ENCODE peak calls at places on chromosomes 7 and 10, in nine cellular contexts. B is hepatocyte; C is heart right ventricle; K is effector memory CD4-positive, alpha-beta T cell; W is testis; Z is caudate nucleus; S is RWPE1; T is GM23248; X is CD8-positive, alpha-beta memory T cell. R is an unnamed sample.

GRCh38 chr7:156985101-156985967 is 25.1 kb downstream of the MNX1 start:
- DNase-seq in B (no peak), C (no peak), K (no peak), W (no peak), Z (no peak), S (no peak), T (no peak), X (no peak), R (no peak)

GRCh38 chr10:132192076-132192975 is 5.6 kb downstream of the DPYSL4 start:
- DNase-seq in B (no peak), C (no peak), K (no peak), W (no peak), Z (no peak), S (no peak), T (no peak), X (peak), R (no peak)

GRCh38 chr7:23491502-23491901 is 21.2 kb upstream of the IGF2BP3 start:
- DNase-seq in B (no peak), C (no peak), K (no peak), W (no peak), Z (no peak), S (no peak), T (no peak), X (no peak), R (no peak)

GRCh38 chr10:128751851-128752250 is 625.6 kb upstream of the MKI67 start:
- DNase-seq in B (no peak), C (no peak), K (no peak), W (no peak), Z (no peak), S (no peak), T (no peak), X (no peak), R (no peak)

GRCh38 chr10:50622497-50623298 is 1.1 kb downstream of the SGMS1 start:
- DNase-seq in B (peak), C (peak), K (peak), W (peak), Z (peak), S (peak), T (peak), X (peak), R (no peak)

GRCh38 chr10:89086801-89087513 is 96.4 kb downstream of the FAS start:
- DNase-seq in B (no peak), C (peak), K (no peak), W (peak), Z (no peak), S (no peak), T (peak), X (no peak), R (no peak)

GRCh38 chr7:137772221-137772620 is 74.6 kb downstream of the DGKI start:
- DNase-seq in B (no peak), C (no peak), K (no peak), W (no peak), Z (no peak), S (no peak), T (peak), X (no peak), R (no peak)

GRCh38 chr7:153567426-153567825 is 484.8 kb upstream of the DPP6 start:
- DNase-seq in B (no peak), C (peak), K (no peak), W (peak), Z (no peak), S (no peak), T (no peak), X (no peak), R (no peak)

GRCh38 chr10:11604742-11605650 is 6.5 kb downstream of the USP6NL start:
- DNase-seq in B (no peak), C (no peak), K (no peak), W (no peak), Z (no peak), S (no peak), T (no peak), X (no peak), R (no peak)

GRCh38 chr10:101067356-101068083 is 5.7 kb downstream of the KAZALD1 start:
- DNase-seq in B (peak), C (peak), K (peak), W (peak), Z (peak), S (peak), T (peak), X (peak), R (no peak)

GRCh38 chr7:128799451-128799850 is 7.7 kb downstream of the CCDC136 start:
- DNase-seq in B (no peak), C (no peak), K (no peak), W (no peak), Z (no peak), S (no peak), T (no peak), X (no peak), R (no peak)

GRCh38 chr10:42242135-42242805 is 396.1 kb downstream of the ZNF33B start:
- DNase-seq in B (no peak), C (no peak), K (no peak), W (peak), Z (no peak), S (no peak), T (no peak), X (no peak), R (no peak)

GRCh38 chr7:44232900-44233715 is 32.3 kb downstream of the YKT6 start:
- DNase-seq in B (no peak), C (no peak), K (no peak), W (no peak), Z (no peak), S (no peak), T (no peak), X (no peak), R (no peak)

GRCh38 chr10:14240253-14241189 is 90.2 kb downstream of the FRMD4A start:
- DNase-seq in B (no peak), C (no peak), K (no peak), W (no peak), Z (no peak), S (no peak), T (peak), X (no peak), R (no peak)

GRCh38 chr10:27312854-27313253 is 72.3 kb upstream of the ACBD5 start:
- DNase-seq in B (no peak), C (no peak), K (no peak), W (no peak), Z (no peak), S (no peak), T (no peak), X (no peak), R (no peak)

GRCh38 chr10:84097787-84098353 is 41.4 kb upstream of the GHITM start:
- DNase-seq in B (peak), C (no peak), K (no peak), W (no peak), Z (no peak), S (no peak), T (peak), X (no peak), R (no peak)

GRCh38 chr7:12635830-12636229 is 51.6 kb upstream of the ARL4A start:
- DNase-seq in B (no peak), C (no peak), K (no peak), W (no peak), Z (no peak), S (peak), T (peak), X (no peak), R (no peak)

GRCh38 chr7:142566291-142566690 is 183.0 kb upstream of the PRSS1 start:
- DNase-seq in B (no peak), C (no peak), K (no peak), W (no peak), Z (no peak), S (no peak), T (no peak), X (no peak), R (no peak)

GRCh38 chr10:66215005-66215404 is 710.8 kb upstream of the LRRTM3 start:
- DNase-seq in B (peak), C (no peak), K (no peak), W (peak), Z (no peak), S (no peak), T (peak), X (no peak), R (no peak)

GRCh38 chr10:114779803-114780609 is 41.6 kb upstream of the FHIP2A start:
- DNase-seq in B (peak), C (no peak), K (no peak), W (no peak), Z (no peak), S (peak), T (peak), X (no peak), R (peak)

GRCh38 chr10:21069929-21070363 is 172.8 kb upstream of the NEBL start:
- DNase-seq in B (peak), C (no peak), K (no peak), W (no peak), Z (no peak), S (no peak), T (no peak), X (no peak), R (no peak)

GRCh38 chr7:4273566-4274230 is 408.4 kb upstream of the FOXK1 start:
- DNase-seq in B (no peak), C (no peak), K (no peak), W (no peak), Z (no peak), S (no peak), T (no peak), X (no peak), R (no peak)

GRCh38 chr10:91944880-91945630 is 21.5 kb downstream of the BTAF1 start:
- DNase-seq in B (no peak), C (no peak), K (no peak), W (no peak), Z (no peak), S (no peak), T (peak), X (no peak), R (no peak)

GRCh38 chr7:134298902-134299683 is 17.6 kb downstream of the SLC35B4 start:
- DNase-seq in B (peak), C (peak), K (no peak), W (no peak), Z (peak), S (no peak), T (no peak), X (no peak), R (no peak)

GRCh38 chr7:11935905-11936304 is 103.9 kb upstream of the THSD7A start:
- DNase-seq in B (no peak), C (no peak), K (no peak), W (no peak), Z (no peak), S (no peak), T (no peak), X (no peak), R (no peak)

GRCh38 chr7:144439717-144440116 is 36.2 kb upstream of the NOBOX start:
- DNase-seq in B (peak), C (no peak), K (no peak), W (no peak), Z (no peak), S (no peak), T (no peak), X (no peak), R (no peak)

GRCh38 chr7:127629268-127629854 is 11.4 kb upstream of the PAX4 start:
- DNase-seq in B (peak), C (no peak), K (no peak), W (peak), Z (no peak), S (peak), T (no peak), X (peak), R (no peak)

GRCh38 chr7:135959655-135960363 is 17.4 kb downstream of the MTPN start:
- DNase-seq in B (no peak), C (no peak), K (no peak), W (no peak), Z (no peak), S (no peak), T (no peak), X (no peak), R (no peak)

GRCh38 chr10:22997102-22997501 is 69.2 kb downstream of the ARMC3 start:
- DNase-seq in B (no peak), C (no peak), K (no peak), W (no peak), Z (peak), S (no peak), T (peak), X (no peak), R (no peak)

GRCh38 chr10:47348138-47348651 is at the start of gene RBP3:
- DNase-seq in B (no peak), C (no peak), K (no peak), W (no peak), Z (no peak), S (no peak), T (no peak), X (no peak), R (no peak)

GRCh38 chr10:96995851-96996250 is 163.8 kb downstream of the LCOR start:
- DNase-seq in B (no peak), C (no peak), K (no peak), W (no peak), Z (no peak), S (no peak), T (no peak), X (no peak), R (peak)

GRCh38 chr7:128387216-128387615 is 22.6 kb downstream of the IMPDH1 start:
- DNase-seq in B (no peak), C (no peak), K (no peak), W (no peak), Z (no peak), S (no peak), T (no peak), X (no peak), R (no peak)

GRCh38 chr10:13550813-13551212 is 22.0 kb upstream of the BEND7 start:
- DNase-seq in B (no peak), C (no peak), K (no peak), W (no peak), Z (no peak), S (no peak), T (no peak), X (no peak), R (no peak)

GRCh38 chr7:867001-867405 is 9.4 kb upstream of the GET4 start:
- DNase-seq in B (no peak), C (peak), K (no peak), W (peak), Z (peak), S (peak), T (peak), X (no peak), R (no peak)

GRCh38 chr7:869348-869747 is 7.0 kb upstream of the GET4 start:
- DNase-seq in B (no peak), C (no peak), K (no peak), W (no peak), Z (no peak), S (no peak), T (no peak), X (no peak), R (no peak)

GRCh38 chr7:867406-868188 is 8.8 kb upstream of the GET4 start:
- DNase-seq in B (no peak), C (peak), K (no peak), W (no peak), Z (no peak), S (peak), T (peak), X (no peak), R (peak)

GRCh38 chr7:865921-866320 is 10.4 kb upstream of the GET4 start:
- DNase-seq in B (no peak), C (no peak), K (no peak), W (no peak), Z (no peak), S (no peak), T (no peak), X (no peak), R (no peak)

GRCh38 chr7:868189-868486 is 8.2 kb upstream of the GET4 start:
- DNase-seq in B (no peak), C (no peak), K (no peak), W (no peak), Z (no peak), S (no peak), T (peak), X (no peak), R (no peak)
- H3K27ac ChIP-seq in B (no peak), C (peak), K (no peak), W (no peak), Z (peak), S (peak), T (peak), X (no peak), R (peak)

GRCh38 chr10:18797286-18797685 is 138.1 kb downstream of the ARL5B start:
- DNase-seq in B (no peak), C (no peak), K (no peak), W (no peak), Z (no peak), S (no peak), T (no peak), X (no peak), R (peak)

GRCh38 chr10:18795549-18795948 is 136.3 kb downstream of the ARL5B start:
- DNase-seq in B (no peak), C (no peak), K (no peak), W (no peak), Z (no peak), S (no peak), T (no peak), X (no peak), R (no peak)

DNA sequence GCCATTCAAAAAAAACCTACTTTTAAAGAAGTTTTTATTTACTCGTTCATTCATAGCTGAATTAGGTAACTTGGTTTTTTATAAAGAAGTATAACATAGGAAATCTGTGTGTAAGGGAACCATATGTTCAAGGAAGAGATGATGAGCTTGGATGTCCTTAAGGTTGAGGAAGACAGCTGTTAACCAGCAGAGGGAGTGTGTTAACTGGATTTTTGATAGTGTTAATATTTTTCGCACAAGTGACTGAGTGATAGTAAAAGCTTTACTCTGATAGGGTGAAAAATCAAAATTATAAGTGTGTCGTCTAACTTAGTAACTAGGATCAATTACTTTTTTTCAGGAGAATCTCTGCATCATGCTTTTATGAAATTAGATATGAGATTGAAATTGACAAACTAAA is 134.7 kb downstream of the ARL5B start:
- DNase-seq in B (peak), C (no peak), K (no peak), W (no peak), Z (no peak), S (peak), T (peak), X (no peak), R (no peak)
- H3K27ac ChIP-seq in B (no peak), C (no peak), K (no peak), W (no peak), Z (no peak), S (no peak), T (no peak), X (no peak), R (no peak)

GRCh38 chr7:90274161-90274560 is 29.2 kb downstream of the CFAP69 start:
- DNase-seq in B (no peak), C (no peak), K (no peak), W (no peak), Z (no peak), S (no peak), T (no peak), X (no peak), R (no peak)

GRCh38 chr7:90269163-90269562 is 24.2 kb downstream of the CFAP69 start:
- DNase-seq in B (no peak), C (no peak), K (no peak), W (no peak), Z (no peak), S (no peak), T (no peak), X (no peak), R (no peak)

GRCh38 chr7:90272242-90272641 is 27.3 kb downstream of the CFAP69 start:
- DNase-seq in B (no peak), C (no peak), K (no peak), W (no peak), Z (no peak), S (no peak), T (peak), X (no peak), R (no peak)

GRCh38 chr7:90270431-90271178 is 25.6 kb downstream of the CFAP69 start:
- DNase-seq in B (no peak), C (no peak), K (no peak), W (no peak), Z (no peak), S (no peak), T (no peak), X (no peak), R (no peak)

GRCh38 chr7:90271753-90272152 is 26.8 kb downstream of the CFAP69 start:
- DNase-seq in B (no peak), C (no peak), K (no peak), W (no peak), Z (no peak), S (no peak), T (peak), X (no peak), R (no peak)
- H3K27ac ChIP-seq in B (peak), C (no peak), K (no peak), W (no peak), Z (no peak), S (no peak), T (peak), X (no peak), R (no peak)

GRCh38 chr10:125283831-125284614 is 123.7 kb upstream of the CTBP2 start:
- DNase-seq in B (no peak), C (no peak), K (no peak), W (no peak), Z (no peak), S (no peak), T (no peak), X (no peak), R (no peak)
- H3K27ac ChIP-seq in B (no peak), C (no peak), K (no peak), W (no peak), Z (no peak), S (no peak), T (no peak), X (no peak), R (no peak)

GRCh38 chr7:130345106-130345505 is 490 bp downstream of the CPA5 start:
- DNase-seq in B (no peak), C (no peak), K (no peak), W (no peak), Z (no peak), S (no peak), T (no peak), X (no peak), R (no peak)

GRCh38 chr7:130344248-130344866 is at the start of gene CPA5:
- DNase-seq in B (no peak), C (no peak), K (no peak), W (no peak), Z (no peak), S (no peak), T (no peak), X (no peak), R (no peak)

GRCh38 chr7:130345725-130346124 is 1.1 kb downstream of the CPA5 start:
- DNase-seq in B (no peak), C (no peak), K (no peak), W (no peak), Z (no peak), S (no peak), T (no peak), X (no peak), R (no peak)

GRCh38 chr7:130341882-130342281 is 2.7 kb upstream of the CPA5 start:
- DNase-seq in B (no peak), C (no peak), K (no peak), W (no peak), Z (no peak), S (no peak), T (no peak), X (no peak), R (no peak)

DNA sequence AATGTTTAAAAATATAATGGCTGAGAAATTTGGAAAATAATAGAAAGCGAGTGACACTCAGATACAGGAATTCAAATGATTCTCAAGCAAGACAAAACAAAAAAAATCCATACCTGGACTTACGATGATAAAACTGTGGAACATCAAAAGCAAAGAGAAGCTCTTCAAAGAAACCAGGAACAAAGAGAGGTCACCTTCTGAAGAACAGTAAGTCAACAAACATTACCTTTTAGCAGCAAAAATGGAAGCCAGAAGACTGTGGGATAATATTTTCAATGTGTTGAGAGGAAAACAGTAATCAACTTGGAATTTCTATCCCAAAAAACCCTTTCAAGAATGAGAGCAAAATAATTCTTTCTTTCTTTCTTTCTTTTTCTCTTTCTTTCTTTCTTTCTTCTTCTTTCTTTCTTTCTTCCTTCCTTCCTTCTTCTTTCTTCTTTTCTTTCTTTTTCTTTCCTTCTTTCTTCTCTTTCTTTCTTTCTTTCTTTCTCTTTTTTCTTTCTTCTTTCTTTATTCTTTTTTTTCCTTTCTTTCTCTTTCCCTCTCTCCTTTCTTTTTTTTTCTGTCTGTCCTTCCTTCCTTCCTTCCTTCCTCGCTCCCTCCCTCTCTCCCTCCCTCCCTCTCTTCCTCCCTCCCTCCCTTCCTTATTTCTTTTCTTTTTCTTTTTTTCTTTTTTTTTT is 1.8 kb upstream of the CPA5 start:
- DNase-seq in B (no peak), C (no peak), K (no peak), W (no peak), Z (no peak), S (no peak), T (no peak), X (no peak), R (no peak)
- H3K27ac ChIP-seq in B (no peak), C (no peak), K (no peak), W (no peak), Z (no peak), S (no peak), T (no peak), X (no peak), R (no peak)

GRCh38 chr7:55128693-55129394 is 110.0 kb downstream of the EGFR start:
- DNase-seq in B (no peak), C (peak), K (no peak), W (peak), Z (no peak), S (no peak), T (peak), X (no peak), R (no peak)
- H3K27ac ChIP-seq in B (peak), C (peak), K (no peak), W (peak), Z (no peak), S (peak), T (peak), X (no peak), R (peak)